ENCODE peak calls at places on chromosomes 11 and 22, in seven cellular contexts. F, H, D, O, T, X and G are unnamed samples.
A peak's percentile ranks its signal among the peaks of the same experiment; 100 is the strongest.

GRCh38 chr22:23552573-23552972 is 27.5 kb downstream of the IGLL1 start:
- DNase-seq in F (no peak), H (no peak), D (no peak), O (no peak), T (no peak), X (no peak), G (no peak)

GRCh38 chr11:74397531-74398243 is 546 bp downstream of the PGM2L1 start:
- DNase-seq in F (peak; percentile 46), H (peak; percentile 69), D (no peak), O (no peak), T (no peak), X (no peak), G (peak; percentile 40)

GRCh38 chr22:48494256-48494967 is 1333.3 kb downstream of the BRD1 start:
- DNase-seq in F (no peak), H (no peak), D (no peak), O (no peak), T (no peak), X (no peak), G (no peak)

GRCh38 chr22:40401532-40401931 is 31.1 kb downstream of the SGSM3 start:
- DNase-seq in F (no peak), H (no peak), D (no peak), O (no peak), T (no peak), X (no peak), G (no peak)

GRCh38 chr11:27886765-27887328 is 186.6 kb upstream of the BDNF start:
- DNase-seq in F (no peak), H (no peak), D (no peak), O (no peak), T (no peak), X (no peak), G (no peak)

GRCh38 chr11:134643115-134643514 is 231.1 kb upstream of the B3GAT1 start:
- DNase-seq in F (no peak), H (peak; percentile 62), D (no peak), O (no peak), T (no peak), X (no peak), G (no peak)

GRCh38 chr22:29753808-29754657 is 12.8 kb downstream of the ZMAT5 start:
- DNase-seq in F (no peak), H (no peak), D (no peak), O (no peak), T (no peak), X (no peak), G (no peak)

GRCh38 chr11:65225284-65226102 is 36.3 kb upstream of the POLA2 start:
- DNase-seq in F (peak; percentile 75), H (peak; percentile 87), D (no peak), O (peak; percentile 55), T (peak; percentile 66), X (peak; percentile 72), G (peak; percentile 68)

GRCh38 chr11:102986815-102987214 is 31.3 kb upstream of the MMP13 start:
- DNase-seq in F (no peak), H (no peak), D (no peak), O (peak; percentile 83), T (peak; percentile 31), X (no peak), G (peak; percentile 63)

GRCh38 chr11:120622189-120622912 is 110.8 kb downstream of the GRIK4 start:
- DNase-seq in F (peak; percentile 47), H (peak; percentile 58), D (no peak), O (peak; percentile 14), T (peak; percentile 44), X (no peak), G (peak; percentile 10)

GRCh38 chr11:112017538-112017937 is 7.7 kb upstream of the DLAT start:
- DNase-seq in F (no peak), H (no peak), D (no peak), O (peak; percentile 56), T (peak; percentile 37), X (no peak), G (no peak)

GRCh38 chr22:48902983-48903650 is 924.6 kb downstream of the BRD1 start:
- DNase-seq in F (no peak), H (no peak), D (no peak), O (no peak), T (no peak), X (no peak), G (no peak)

GRCh38 chr22:45262931-45263789 is 21.6 kb upstream of the UPK3A start:
- DNase-seq in F (no peak), H (no peak), D (no peak), O (peak; percentile 30), T (no peak), X (no peak), G (no peak)

GRCh38 chr11:2256293-2256913 is 14.0 kb downstream of the ASCL2 start:
- DNase-seq in F (no peak), H (no peak), D (no peak), O (no peak), T (no peak), X (no peak), G (no peak)

GRCh38 chr11:96708469-96708868 is 318.7 kb downstream of the JRKL start:
- DNase-seq in F (no peak), H (no peak), D (no peak), O (no peak), T (no peak), X (no peak), G (peak; percentile 25)

GRCh38 chr11:118621898-118622375 is 14.5 kb downstream of the PHLDB1 start:
- DNase-seq in F (no peak), H (no peak), D (no peak), O (no peak), T (no peak), X (no peak), G (peak; percentile 31)

GRCh38 chr11:11085580-11085979 is 227.7 kb upstream of the ZBED5 start:
- DNase-seq in F (no peak), H (no peak), D (no peak), O (no peak), T (no peak), X (no peak), G (no peak)

GRCh38 chr11:64605248-64605560 is 14.2 kb downstream of the SLC22A12 start:
- DNase-seq in F (no peak), H (no peak), D (no peak), O (no peak), T (no peak), X (no peak), G (no peak)

GRCh38 chr22:42719133-42719532 is 1.5 kb downstream of the A4GALT start:
- DNase-seq in F (no peak), H (no peak), D (no peak), O (no peak), T (no peak), X (no peak), G (peak; percentile 36)

GRCh38 chr22:37535159-37535558 is 15.9 kb upstream of the CARD10 start:
- DNase-seq in F (no peak), H (no peak), D (no peak), O (no peak), T (no peak), X (no peak), G (no peak)

GRCh38 chr11:1839924-1840779 is 1.4 kb downstream of the TNNI2 start:
- DNase-seq in F (peak; percentile 51), H (no peak), D (no peak), O (no peak), T (no peak), X (no peak), G (no peak)

GRCh38 chr11:110308071-110308470 is 11.7 kb upstream of the RDX start:
- DNase-seq in F (no peak), H (no peak), D (no peak), O (no peak), T (no peak), X (no peak), G (no peak)
- H3K4me3 ChIP-seq in F (no peak overlapping the region), H (no peak overlapping the region), D (no peak overlapping the region), O (no peak overlapping the region), T (no peak overlapping the region), X (no peak overlapping the region), G (no peak overlapping the region)

DNA sequence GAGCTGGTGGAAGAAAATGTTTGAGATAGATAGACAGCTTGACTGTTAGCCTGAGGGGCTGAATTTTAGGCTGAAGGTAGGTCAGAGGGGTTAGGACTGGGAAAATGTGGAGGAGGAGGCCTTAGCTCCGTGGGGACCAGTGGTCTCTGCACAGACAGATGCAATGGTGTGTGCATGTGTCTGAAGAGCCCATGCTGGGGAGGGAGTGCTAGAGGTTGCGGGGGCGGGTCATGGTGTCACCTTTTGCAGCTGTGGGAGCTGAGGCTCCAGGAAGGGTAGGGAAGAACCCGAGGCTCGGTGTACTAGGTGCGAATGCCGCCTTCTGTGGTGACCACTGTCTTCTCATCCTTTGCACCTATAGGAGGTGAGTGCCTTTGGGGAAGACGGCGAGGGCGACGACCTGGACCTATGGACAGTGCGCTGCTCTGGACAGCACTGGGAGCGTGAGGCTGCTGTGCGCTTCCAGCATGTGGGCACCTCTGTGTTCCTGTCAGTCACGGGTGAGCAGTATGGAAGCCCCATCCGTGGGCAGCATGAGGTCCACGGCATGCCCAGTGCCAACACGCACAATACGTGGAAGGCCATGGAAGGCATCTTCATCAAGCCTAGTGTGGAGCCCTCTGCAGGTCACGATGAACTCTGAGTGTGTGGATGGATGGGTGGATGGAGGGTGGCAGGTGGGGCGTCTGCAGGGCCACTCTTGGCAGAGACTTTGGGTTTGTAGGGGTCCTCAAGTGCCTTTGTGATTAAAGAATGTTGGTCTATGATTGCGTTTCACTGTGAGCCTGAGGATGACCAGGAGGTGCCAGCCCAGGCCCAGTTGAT is 1.6 kb downstream of the SDF2L1 start:
- DNase-seq in F (no peak), H (no peak), D (no peak), O (no peak), T (no peak), X (no peak), G (no peak)
- H3K4me3 ChIP-seq in F (no peak overlapping the region), H (no peak overlapping the region), D (no peak overlapping the region), O (peak overlapping the region; percentile 68), T (peak overlapping the region; percentile 75), X (no peak overlapping the region), G (no peak overlapping the region)

GRCh38 chr11:9142732-9143131 is 51.3 kb upstream of the SCUBE2 start:
- DNase-seq in F (no peak), H (no peak), D (no peak), O (no peak), T (no peak), X (no peak), G (no peak)
- H3K4me3 ChIP-seq in F (no peak overlapping the region), H (no peak overlapping the region), D (no peak overlapping the region), O (no peak overlapping the region), T (no peak overlapping the region), X (no peak overlapping the region), G (no peak overlapping the region)

GRCh38 chr11:61110255-61111059 is 8.2 kb downstream of the CD5 start:
- DNase-seq in F (no peak), H (no peak), D (no peak), O (no peak), T (no peak), X (no peak), G (no peak)

GRCh38 chr11:61108847-61109585 is 6.7 kb downstream of the CD5 start:
- DNase-seq in F (no peak), H (no peak), D (no peak), O (no peak), T (no peak), X (no peak), G (no peak)

GRCh38 chr11:61109671-61110070 is 7.4 kb downstream of the CD5 start:
- DNase-seq in F (no peak), H (no peak), D (no peak), O (no peak), T (no peak), X (no peak), G (no peak)

GRCh38 chr11:61111786-61112517 is 9.7 kb downstream of the CD5 start:
- DNase-seq in F (no peak), H (no peak), D (no peak), O (no peak), T (no peak), X (no peak), G (no peak)

DNA sequence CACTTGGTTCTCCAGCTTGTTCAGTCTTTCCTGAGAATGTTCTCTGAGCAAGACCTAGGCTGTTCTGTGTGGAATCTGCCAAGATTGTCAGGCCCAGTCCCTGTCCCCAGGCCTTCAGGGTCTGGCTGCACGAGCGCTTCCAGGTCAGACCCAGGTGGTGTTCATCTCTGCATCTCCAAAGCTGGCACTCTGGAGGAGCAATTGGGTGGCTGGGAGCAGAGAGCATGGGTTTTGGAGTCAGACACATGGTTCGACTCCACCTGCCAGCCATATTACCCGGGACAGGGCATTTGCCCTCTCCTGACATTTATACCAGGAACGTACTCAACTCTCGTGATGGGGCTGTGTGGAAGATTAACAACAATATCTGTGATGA is 8.8 kb downstream of the CD5 start:
- DNase-seq in F (no peak), H (no peak), D (no peak), O (no peak), T (no peak), X (no peak), G (no peak)
- H3K4me3 ChIP-seq in F (no peak overlapping the region), H (no peak overlapping the region), D (no peak overlapping the region), O (no peak overlapping the region), T (no peak overlapping the region), X (no peak overlapping the region), G (no peak overlapping the region)